ENCODE peak calls at places on chromosome 4, in six cellular contexts. G is A549, E is GM12878, L is endothelial cell of umbilical vein, V is K562, B is HepG2. A is an unnamed sample.

GRCh38 chr4:53478671-53479456 is 101.4 kb downstream of the FIP1L1 start:
- DNase-seq in G (no peak), B (no peak), V (no peak), E (no peak), L (no peak), A (no peak)

GRCh38 chr4:94339779-94340178 is 2.9 kb downstream of the HPGDS start:
- DNase-seq in V (no peak), E (no peak), L (no peak), B (no peak), G (no peak), A (peak; percentile 2)

GRCh38 chr4:256492-256891 is 48.8 kb downstream of the ZNF732 start:
- DNase-seq in B (no peak), E (no peak), G (no peak), V (no peak), L (no peak), A (no peak)

GRCh38 chr4:131411393-131411792 is 1737.7 kb upstream of the PCDH10 start:
- DNase-seq in B (no peak), G (no peak), E (no peak), V (no peak), L (no peak), A (no peak)

GRCh38 chr4:89876548-89876947 is 18.1 kb upstream of the MMRN1 start:
- DNase-seq in B (no peak), V (no peak), G (no peak), L (peak; percentile 34), E (no peak), A (no peak)

GRCh38 chr4:148315049-148315448 is 127.2 kb downstream of the NR3C2 start:
- DNase-seq in E (no peak), G (no peak), L (no peak), V (no peak), B (no peak), A (no peak)

GRCh38 chr4:23006756-23007155 is 314.0 kb downstream of the GBA3 start:
- DNase-seq in V (no peak), B (no peak), G (no peak), L (no peak), E (no peak), A (no peak)

GRCh38 chr4:147689062-147689461 is 5.1 kb upstream of the PRMT9 start:
- DNase-seq in B (no peak), G (no peak), L (no peak), E (no peak), V (no peak), A (no peak)

GRCh38 chr4:108110450-108110849 is 58.3 kb downstream of the LEF1 start:
- DNase-seq in E (no peak), L (no peak), B (no peak), G (no peak), V (no peak), A (no peak)

GRCh38 chr4:80070880-80071620 is 2.0 kb downstream of the ANTXR2 start:
- DNase-seq in L (peak; percentile 13), V (no peak), G (no peak), B (peak; percentile 34), E (no peak), A (no peak)

GRCh38 chr4:127598656-127599055 is 34.1 kb upstream of the INTU start:
- DNase-seq in B (peak; percentile 5), V (no peak), E (no peak), G (no peak), L (no peak), A (no peak)

GRCh38 chr4:114538012-114538617 is 60.5 kb upstream of the UGT8 start:
- DNase-seq in B (no peak), G (no peak), E (no peak), L (no peak), V (no peak), A (no peak)

GRCh38 chr4:113300384-113301011 is 251.0 kb downstream of the ANK2 start:
- DNase-seq in V (no peak), B (peak; percentile 4), E (no peak), G (peak; percentile 7), L (peak; percentile 13), A (no peak)

GRCh38 chr4:41413670-41414069 is 124.3 kb upstream of the LIMCH1 start:
- DNase-seq in G (no peak), B (no peak), E (no peak), V (no peak), L (peak; percentile 30), A (peak; percentile 29)

GRCh38 chr4:164081371-164081770 is 586.9 kb downstream of the TMA16 start:
- DNase-seq in E (no peak), B (no peak), L (no peak), G (no peak), V (no peak), A (no peak)

GRCh38 chr4:81565137-81565870 is 93.6 kb upstream of the RASGEF1B start:
- DNase-seq in G (no peak), L (no peak), V (no peak), B (no peak), E (no peak), A (no peak)

GRCh38 chr4:1793496-1793840 is 375 bp downstream of the FGFR3 start:
- DNase-seq in V (peak; percentile 70), E (no peak), G (peak; percentile 33), B (no peak), L (no peak), A (peak; percentile 51)

GRCh38 chr4:96913437-96914075 is 1073.7 kb downstream of the PDHA2 start:
- DNase-seq in V (no peak), E (no peak), G (no peak), B (no peak), L (no peak), A (no peak)

GRCh38 chr4:76696109-76696508 is 201.8 kb downstream of the SOWAHB start:
- DNase-seq in B (peak; percentile 28), G (no peak), E (no peak), V (no peak), L (no peak), A (no peak)

GRCh38 chr4:5678977-5679376 is 29.4 kb downstream of the EVC2 start:
- DNase-seq in E (no peak), B (no peak), G (no peak), V (no peak), L (no peak), A (no peak)

GRCh38 chr4:53128959-53129358 is 236.9 kb downstream of the SCFD2 start:
- DNase-seq in L (peak; percentile 86), B (no peak), V (no peak), E (no peak), G (no peak), A (no peak)

GRCh38 chr4:46850026-46850425 is 59.0 kb downstream of the COX7B2 start:
- DNase-seq in L (no peak), B (no peak), V (no peak), E (no peak), G (no peak), A (no peak)

GRCh38 chr4:40439519-40439918 is 104.4 kb downstream of the CHRNA9 start:
- DNase-seq in V (no peak), L (no peak), G (no peak), E (no peak), B (no peak), A (no peak)

DNA sequence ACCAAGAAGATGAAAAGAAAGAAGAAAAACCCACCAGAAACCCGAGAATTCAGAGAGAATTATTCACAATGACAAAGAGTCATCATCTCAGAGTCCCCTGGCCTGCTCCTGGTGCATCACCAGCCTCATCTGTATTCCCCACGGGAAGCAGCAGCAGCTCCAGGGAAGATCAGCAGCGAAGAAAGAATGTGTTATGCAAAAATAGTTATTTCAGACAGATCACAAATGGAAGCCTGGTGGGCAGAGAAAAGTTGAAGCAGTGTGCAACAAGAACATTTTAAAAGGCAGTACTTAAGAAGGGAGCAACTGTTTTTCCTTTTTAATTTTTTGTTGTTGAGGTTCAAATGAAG is 189.2 kb downstream of the PPP3CA start:
- DNase-seq in L (no peak), V (no peak), G (no peak), E (no peak), B (no peak), A (no peak)
- TF ChIP-seq MAX in L (no peak), V (no peak), G (no peak), E (no peak), B (no peak), A (no peak)

DNA sequence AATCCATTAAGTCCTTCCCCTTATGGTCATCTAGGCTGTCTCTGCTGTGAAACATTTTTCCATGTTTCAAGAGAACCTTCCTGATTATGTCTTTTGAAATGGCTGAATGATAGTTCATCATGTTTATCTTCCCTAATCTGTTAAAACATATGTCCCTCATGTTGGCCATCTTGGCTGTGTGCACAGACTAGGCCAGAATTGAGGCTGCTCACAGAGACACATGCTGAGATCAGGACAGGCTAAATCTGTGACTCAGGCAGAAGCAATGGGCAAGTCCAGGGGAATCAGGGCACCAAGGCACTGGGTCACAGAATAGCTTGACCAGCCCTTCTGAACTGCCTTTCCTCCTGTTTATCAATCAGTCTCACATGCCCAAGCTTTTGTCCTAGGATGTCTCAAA is 78.3 kb downstream of the FHDC1 start:
- DNase-seq in L (no peak), V (no peak), G (no peak), E (no peak), B (no peak), A (no peak)
- TF ChIP-seq MYC in L (no peak), V (no peak), G (no peak), E (no peak), B (no peak), A (no peak)

GRCh38 chr4:8679032-8679431 is 86.5 kb downstream of the CPZ start:
- DNase-seq in B (no peak), E (no peak), V (no peak), G (no peak), L (no peak), A (no peak)
- TF ChIP-seq MAX in B (no peak), E (no peak), V (no peak), G (no peak), L (no peak), A (no peak)

GRCh38 chr4:25666031-25666630 is 10.5 kb downstream of the SLC34A2 start:
- DNase-seq in G (no peak), L (no peak), V (no peak), B (no peak), E (no peak), A (no peak)
- TF ChIP-seq MYC in G (no peak), L (no peak), V (no peak), B (no peak), E (no peak), A (no peak)

DNA sequence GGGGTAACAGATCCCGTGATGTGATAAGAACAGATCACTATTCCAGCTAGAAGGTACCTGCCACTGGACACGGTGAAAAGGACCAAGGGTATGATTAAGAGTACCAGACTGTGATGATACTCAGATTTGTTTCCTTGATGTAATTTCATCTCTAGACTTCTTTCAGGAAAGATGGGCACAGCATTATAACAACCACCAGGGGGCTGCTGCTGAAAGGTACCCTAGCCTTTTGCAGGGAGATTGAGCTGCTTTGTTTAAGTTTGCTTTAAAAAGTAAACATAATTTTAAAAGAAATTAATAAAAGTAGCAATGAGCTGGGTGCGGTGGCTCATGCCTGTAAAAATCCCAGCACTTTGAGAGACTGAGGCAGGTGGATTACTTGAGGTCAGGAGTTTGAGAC is 145.4 kb downstream of the EMCN start:
- DNase-seq in L (no peak), E (no peak), B (peak; percentile 1), V (no peak), G (peak; percentile 1), A (peak; percentile 2)
- TF ChIP-seq MAX in L (no peak), E (no peak), B (no peak), V (no peak), G (no peak), A (no peak)

GRCh38 chr4:3402409-3403103 is 39.2 kb upstream of the HGFAC start:
- DNase-seq in G (no peak), B (no peak), L (no peak), V (no peak), E (no peak), A (no peak)
- TF ChIP-seq MYC in G (no peak), B (no peak), L (no peak), V (no peak), E (no peak), A (no peak)

GRCh38 chr4:112075129-112075753 is 70.0 kb upstream of the FAM241A start:
- DNase-seq in G (peak; percentile 22), L (peak; percentile 78), B (peak; percentile 57), V (peak; percentile 51), E (no peak), A (peak; percentile 55)
- TF ChIP-seq MAX in G (no peak), L (no peak), B (no peak), V (no peak), E (no peak), A (no peak)

A was measured in NB4.